ENCODE peak calls at places on chromosomes 4 and X, in eight cellular contexts. One of them, this sample, is unnamed.

GRCh38 chr4:164802301-164802700 is 48.4 kb downstream of the SMIM31 start:
- DNase-seq in Right ventricle myocardium superior: no peak
- DNase-seq in suprapubic skin: no peak
- DNase-seq in activated effector memory CD4-positive, alpha-beta T cell treated with Interleukin-2 at 50 U/mL for 16 hours: no peak
- DNase-seq in astrocyte of the hippocampus: no peak
- DNase-seq in nephron progenitor cell: no peak
- DNase-seq in omental fat pad: no peak
- DNase-seq in AG20443: no peak
- DNase-seq in this sample: no peak

GRCh38 chrX:107978707-107979307 is 3.4 kb downstream of the TEX13B start:
- DNase-seq in activated effector memory CD4-positive, alpha-beta T cell treated with Interleukin-2 at 50 U/mL for 16 hours: no peak
- DNase-seq in astrocyte of the hippocampus: peak
- DNase-seq in suprapubic skin: no peak
- DNase-seq in AG20443: peak
- DNase-seq in Right ventricle myocardium superior: no peak
- DNase-seq in nephron progenitor cell: no peak
- DNase-seq in omental fat pad: no peak
- DNase-seq in this sample: peak

GRCh38 chr4:5945171-5945570 is 52.3 kb upstream of the CRMP1 start:
- DNase-seq in activated effector memory CD4-positive, alpha-beta T cell treated with Interleukin-2 at 50 U/mL for 16 hours: no peak
- DNase-seq in AG20443: no peak
- DNase-seq in astrocyte of the hippocampus: no peak
- DNase-seq in omental fat pad: no peak
- DNase-seq in Right ventricle myocardium superior: no peak
- DNase-seq in suprapubic skin: no peak
- DNase-seq in nephron progenitor cell: no peak
- DNase-seq in this sample: no peak

GRCh38 chr4:109730294-109731051 is 603 bp upstream of the PLA2G12A start:
- DNase-seq in Right ventricle myocardium superior: peak
- DNase-seq in suprapubic skin: peak
- DNase-seq in activated effector memory CD4-positive, alpha-beta T cell treated with Interleukin-2 at 50 U/mL for 16 hours: no peak
- DNase-seq in astrocyte of the hippocampus: peak
- DNase-seq in omental fat pad: peak
- DNase-seq in nephron progenitor cell: peak
- DNase-seq in AG20443: peak
- DNase-seq in this sample: peak

GRCh38 chrX:102154900-102155805 is 624 bp downstream of the BEX5 start:
- DNase-seq in nephron progenitor cell: no peak
- DNase-seq in AG20443: no peak
- DNase-seq in astrocyte of the hippocampus: peak
- DNase-seq in omental fat pad: no peak
- DNase-seq in suprapubic skin: no peak
- DNase-seq in Right ventricle myocardium superior: no peak
- DNase-seq in activated effector memory CD4-positive, alpha-beta T cell treated with Interleukin-2 at 50 U/mL for 16 hours: peak
- DNase-seq in this sample: peak

GRCh38 chrX:23756165-23756564 is 13.1 kb upstream of the ACOT9 start:
- DNase-seq in activated effector memory CD4-positive, alpha-beta T cell treated with Interleukin-2 at 50 U/mL for 16 hours: peak
- DNase-seq in Right ventricle myocardium superior: peak
- DNase-seq in AG20443: peak
- DNase-seq in omental fat pad: peak
- DNase-seq in suprapubic skin: no peak
- DNase-seq in astrocyte of the hippocampus: peak
- DNase-seq in nephron progenitor cell: peak
- DNase-seq in this sample: peak

GRCh38 chrX:9895225-9895912 is 71.8 kb upstream of the CLDN34 start:
- DNase-seq in suprapubic skin: no peak
- DNase-seq in AG20443: no peak
- DNase-seq in activated effector memory CD4-positive, alpha-beta T cell treated with Interleukin-2 at 50 U/mL for 16 hours: no peak
- DNase-seq in omental fat pad: no peak
- DNase-seq in astrocyte of the hippocampus: no peak
- DNase-seq in Right ventricle myocardium superior: no peak
- DNase-seq in nephron progenitor cell: no peak
- DNase-seq in this sample: no peak

GRCh38 chr4:76981649-76982048 is 32.1 kb downstream of the SEPTIN11 start:
- DNase-seq in nephron progenitor cell: no peak
- DNase-seq in astrocyte of the hippocampus: no peak
- DNase-seq in suprapubic skin: no peak
- DNase-seq in Right ventricle myocardium superior: no peak
- DNase-seq in AG20443: no peak
- DNase-seq in omental fat pad: no peak
- DNase-seq in activated effector memory CD4-positive, alpha-beta T cell treated with Interleukin-2 at 50 U/mL for 16 hours: no peak
- DNase-seq in this sample: no peak

GRCh38 chrX:54640721-54641120 is 110.7 kb downstream of the GNL3L start:
- DNase-seq in nephron progenitor cell: peak
- DNase-seq in Right ventricle myocardium superior: no peak
- DNase-seq in omental fat pad: no peak
- DNase-seq in AG20443: no peak
- DNase-seq in astrocyte of the hippocampus: no peak
- DNase-seq in suprapubic skin: no peak
- DNase-seq in activated effector memory CD4-positive, alpha-beta T cell treated with Interleukin-2 at 50 U/mL for 16 hours: no peak
- DNase-seq in this sample: no peak

GRCh38 chrX:133608406-133608805 is 193.1 kb upstream of the GPC4 start:
- DNase-seq in nephron progenitor cell: no peak
- DNase-seq in astrocyte of the hippocampus: peak
- DNase-seq in suprapubic skin: no peak
- DNase-seq in Right ventricle myocardium superior: no peak
- DNase-seq in activated effector memory CD4-positive, alpha-beta T cell treated with Interleukin-2 at 50 U/mL for 16 hours: no peak
- DNase-seq in AG20443: peak
- DNase-seq in omental fat pad: no peak
- DNase-seq in this sample: no peak

GRCh38 chr4:77433102-77433733 is 172.4 kb upstream of the CXCL13 start:
- DNase-seq in omental fat pad: no peak
- DNase-seq in Right ventricle myocardium superior: no peak
- DNase-seq in AG20443: peak
- DNase-seq in activated effector memory CD4-positive, alpha-beta T cell treated with Interleukin-2 at 50 U/mL for 16 hours: no peak
- DNase-seq in astrocyte of the hippocampus: peak
- DNase-seq in nephron progenitor cell: peak
- DNase-seq in suprapubic skin: no peak
- DNase-seq in this sample: peak

This sample was measured in Daoy.